ENCODE peak calls at places on chromosomes 12 and 14, in five cellular contexts. A is SK-N-SH, G is small intestine, B is fibroblast of lung, N is sigmoid colon. O is an unnamed sample.

GRCh38 chr12:77167801-77168200 is 102.4 kb upstream of the E2F7 start:
- DNase-seq in B (peak; percentile 35), N (no peak), G (no peak), A (no peak), O (no peak)

GRCh38 chr14:103185051-103186027 is 62.1 kb downstream of the TNFAIP2 start:
- DNase-seq in B (no peak), G (peak; percentile 37), A (peak; percentile 65), N (peak; percentile 41), O (no peak)

GRCh38 chr14:68797180-68797670 is 4.4 kb upstream of the ZFP36L1 start:
- DNase-seq in B (no peak), G (no peak), A (no peak), N (no peak), O (no peak)

GRCh38 chr14:52020866-52021717 is 31.7 kb downstream of the RTRAF start:
- DNase-seq in G (peak; percentile 14), B (no peak), N (no peak), A (no peak), O (no peak)

GRCh38 chr14:36768638-36769337 is 107.1 kb downstream of the PAX9 start:
- DNase-seq in B (no peak), N (no peak), G (no peak), A (no peak), O (no peak)

GRCh38 chr12:93109794-93110203 is 180.7 kb upstream of the EEA1 start:
- DNase-seq in B (no peak), A (no peak), G (no peak), N (no peak), O (no peak)

GRCh38 chr12:91219511-91219910 is 36.9 kb upstream of the DCN start:
- DNase-seq in G (no peak), A (no peak), N (no peak), B (peak; percentile 19), O (no peak)

GRCh38 chr14:30243157-30243556 is 315.5 kb upstream of the PRKD1 start:
- DNase-seq in G (no peak), B (no peak), N (no peak), A (no peak), O (no peak)

GRCh38 chr14:65035049-65035448 is 48.4 kb downstream of the FNTB start:
- DNase-seq in G (no peak), N (no peak), A (peak; percentile 22), B (no peak), O (no peak)

GRCh38 chr12:49929581-49929980 is 21.0 kb upstream of the AQP2 start:
- DNase-seq in N (no peak), A (no peak), G (no peak), B (no peak), O (no peak)

GRCh38 chr12:31740618-31741017 is 11.8 kb upstream of the AMN1 start:
- DNase-seq in G (no peak), A (no peak), B (no peak), N (no peak), O (no peak)

GRCh38 chr12:116529048-116529447 is 30.1 kb upstream of the MAP1LC3B2 start:
- DNase-seq in B (peak; percentile 91), N (no peak), A (no peak), G (no peak), O (no peak)

GRCh38 chr14:99862111-99862510 is 68.9 kb downstream of the EML1 start:
- DNase-seq in A (no peak), G (no peak), N (no peak), B (peak; percentile 68), O (no peak)

GRCh38 chr14:90804776-90805391 is 11.3 kb downstream of the TTC7B start:
- DNase-seq in A (no peak), N (no peak), G (no peak), B (no peak), O (no peak)

GRCh38 chr12:116381744-116382455 is 104.4 kb upstream of the MED13L start:
- DNase-seq in N (no peak), B (peak; percentile 99), G (no peak), A (no peak), O (no peak)

GRCh38 chr12:122838841-122839240 is 3.6 kb downstream of the HIP1R start:
- DNase-seq in B (no peak), N (no peak), G (no peak), A (no peak), O (no peak)

GRCh38 chr14:34711169-34711568 is 3.2 kb downstream of the CFL2 start:
- DNase-seq in N (no peak), G (no peak), A (peak; percentile 59), B (peak; percentile 94), O (peak; percentile 13)

GRCh38 chr12:131827961-131828534 is at the start of gene MMP17:
- DNase-seq in B (peak; percentile 62), N (peak; percentile 74), A (peak; percentile 90), G (no peak), O (peak; percentile 33)

GRCh38 chr12:131830335-131831020 is 2.3 kb downstream of the MMP17 start:
- DNase-seq in G (peak; percentile 17), A (peak; percentile 87), N (peak; percentile 92), B (peak; percentile 81), O (peak; percentile 62)

GRCh38 chr12:131829795-131830334 is 1.7 kb downstream of the MMP17 start:
- DNase-seq in N (peak; percentile 72), B (no peak), G (no peak), A (peak; percentile 62), O (no peak)

GRCh38 chr12:131829351-131829794 is 1.2 kb downstream of the MMP17 start:
- DNase-seq in N (peak; percentile 76), G (no peak), A (peak; percentile 67), B (peak; percentile 18), O (no peak)

GRCh38 chr12:131828671-131829350 is 618 bp downstream of the MMP17 start:
- DNase-seq in G (no peak), B (no peak), N (no peak), A (peak; percentile 68), O (no peak)
- H3K4me3 ChIP-seq in G (peak overlapping the region; percentile 38), B (peak overlapping the region; percentile 61), N (peak overlapping the region; percentile 34), A (peak overlapping the region; percentile 62), O (peak overlapping the region; percentile 41)

GRCh38 chr12:108817909-108818308 is 39.5 kb downstream of the SSH1 start:
- DNase-seq in N (no peak), A (no peak), G (no peak), B (no peak), O (no peak)

GRCh38 chr12:108815875-108816594 is 41.3 kb downstream of the SSH1 start:
- DNase-seq in B (peak; percentile 62), N (no peak), A (no peak), G (no peak), O (no peak)

GRCh38 chr12:108814462-108815211 is 42.7 kb downstream of the SSH1 start:
- DNase-seq in A (no peak), G (no peak), B (no peak), N (no peak), O (no peak)

GRCh38 chr12:108815369-108815768 is 42.0 kb downstream of the SSH1 start:
- DNase-seq in G (no peak), A (no peak), N (no peak), B (no peak), O (no peak)

GRCh38 chr12:108816652-108817335 is 40.6 kb downstream of the SSH1 start:
- DNase-seq in N (no peak), A (no peak), B (no peak), G (no peak), O (peak; percentile 67)
- H3K27ac ChIP-seq in N (peak overlapping the region; percentile 21), A (no peak overlapping the region), B (peak overlapping the region; percentile 36), G (no peak overlapping the region), O (peak overlapping the region; percentile 2)

GRCh38 chr12:25254271-25254880 is 3.6 kb upstream of the KRAS start:
- DNase-seq in N (no peak), B (peak; percentile 54), A (no peak), G (no peak), O (no peak)
- H3K4me3 ChIP-seq in N (no peak overlapping the region), B (no peak overlapping the region), A (no peak overlapping the region), G (no peak overlapping the region), O (no peak overlapping the region)

DNA sequence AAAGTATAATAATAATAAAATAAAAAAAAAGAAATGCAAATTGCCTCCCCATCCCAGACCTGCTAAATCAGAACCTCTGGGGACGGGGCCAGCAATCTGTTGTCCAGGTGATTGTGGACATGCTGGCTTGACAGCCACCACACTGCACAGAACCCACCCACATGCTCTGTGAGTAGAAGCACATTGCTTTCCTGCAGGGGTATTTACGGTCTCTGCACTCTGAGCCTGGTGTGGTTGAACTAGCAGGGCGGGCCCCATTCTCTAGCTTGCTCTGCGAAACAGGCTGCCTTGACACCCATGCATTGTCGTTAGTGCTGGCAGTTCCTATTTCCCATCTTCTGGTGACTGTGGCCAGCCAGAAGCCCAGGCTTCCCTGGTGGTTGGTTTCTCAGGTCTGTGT is 24.5 kb downstream of the PRMT8 start:
- DNase-seq in N (no peak), G (no peak), B (no peak), A (no peak), O (no peak)
- H3K27ac ChIP-seq in N (no peak overlapping the region), G (no peak overlapping the region), B (no peak overlapping the region), A (no peak overlapping the region), O (no peak overlapping the region)

GRCh38 chr12:2110127-2110526 is 57.3 kb downstream of the CACNA1C start:
- DNase-seq in N (peak; percentile 49), A (no peak), B (no peak), G (no peak), O (no peak)
- H3K4me3 ChIP-seq in N (no peak overlapping the region), A (no peak overlapping the region), B (no peak overlapping the region), G (no peak overlapping the region), O (no peak overlapping the region)

DNA sequence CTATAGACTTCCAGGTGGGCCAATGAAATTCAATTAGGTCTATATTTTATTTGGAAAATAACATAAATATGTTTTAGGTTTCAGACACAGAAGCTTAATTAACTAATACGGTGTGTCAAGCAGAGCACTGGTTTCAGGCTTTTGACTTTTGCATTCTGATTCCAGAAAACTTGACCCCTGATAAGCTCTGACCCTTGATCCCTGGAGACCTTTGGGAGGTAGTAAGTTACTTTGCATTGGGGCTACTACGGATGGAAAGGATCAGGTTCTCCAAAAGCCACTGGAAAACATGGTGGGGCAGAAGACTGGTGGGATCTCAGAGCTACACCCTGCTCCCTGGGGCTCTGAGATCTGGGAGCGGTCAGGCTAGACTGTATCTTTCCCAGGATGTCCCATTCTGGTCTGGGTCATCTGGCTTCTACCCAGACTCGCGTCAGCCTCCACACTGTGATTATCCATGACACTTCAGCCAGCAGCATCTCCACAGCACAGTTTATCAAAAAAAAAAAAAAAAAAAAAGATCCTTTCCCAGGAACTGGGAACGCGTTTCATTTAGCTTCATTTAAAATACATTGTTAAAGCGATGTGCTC is 17.9 kb upstream of the EMP1 start:
- DNase-seq in A (no peak), N (peak; percentile 87), G (peak; percentile 72), B (no peak), O (no peak)
- H3K27ac ChIP-seq in A (no peak overlapping the region), N (peak overlapping the region; percentile 45), G (no peak overlapping the region), B (no peak overlapping the region), O (peak overlapping the region; percentile 12)

O was measured in transverse colon.